ENCODE peak calls at places on chromosome 17, in nine cellular contexts. D is stimulated activated CD4-positive, alpha-beta T cell treated with anti-CD3 and anti-CD28 coated beads, TNF-alpha, amount 100 ng/mL, for 24 hours; G is Calu3; R is tibial nerve; T is colonic mucosa; A is NCI-H345; V is foreskin fibroblast; E is astrocyte of the hippocampus; J is stimulated activated CD8-positive, alpha-beta memory T cell treated with anti-CD3 and anti-CD28 coated beads, Interleukin-4, amount 100 ng/mL, for 24 hours. B is an unnamed sample.

GRCh38 chr17:30212750-30213149 is 22.7 kb downstream of the SLC6A4 start:
- DNase-seq in D (no peak), G (no peak), R (no peak), T (no peak), A (no peak), V (no peak), E (no peak), J (no peak), B (no peak)

GRCh38 chr17:54903375-54903774 is 2.7 kb downstream of the TOM1L1 start:
- DNase-seq in D (no peak), G (peak), R (no peak), T (no peak), A (no peak), V (no peak), E (peak), J (no peak), B (peak)

GRCh38 chr17:43401293-43401692 is 2.5 kb downstream of the ARL4D start:
- DNase-seq in D (no peak), G (peak), R (no peak), T (no peak), A (no peak), V (peak), E (peak), J (no peak), B (no peak)

GRCh38 chr17:81368161-81368560 is 27.1 kb upstream of the BAHCC1 start:
- DNase-seq in D (no peak), G (no peak), R (no peak), T (no peak), A (no peak), V (no peak), E (no peak), J (no peak), B (no peak)

GRCh38 chr17:2064980-2065785 is 10.3 kb downstream of the HIC1 start:
- DNase-seq in D (peak), G (no peak), R (no peak), T (no peak), A (no peak), V (no peak), E (peak), J (peak), B (peak)

GRCh38 chr17:82237083-82237745 is 8.4 kb downstream of the SLC16A3 start:
- DNase-seq in D (no peak), G (no peak), R (no peak), T (no peak), A (no peak), V (no peak), E (no peak), J (no peak), B (peak)

GRCh38 chr17:38322897-38323296 is 20.9 kb downstream of the GPR179 start:
- DNase-seq in D (no peak), G (no peak), R (no peak), T (no peak), A (no peak), V (no peak), E (no peak), J (no peak), B (no peak)

GRCh38 chr17:39667262-39668140 is 752 bp upstream of the PNMT start:
- DNase-seq in D (no peak), G (peak), R (no peak), T (no peak), A (no peak), V (no peak), E (no peak), J (no peak), B (peak)

GRCh38 chr17:55962931-55963378 is 190.3 kb upstream of the ANKFN1 start:
- DNase-seq in D (no peak), G (no peak), R (no peak), T (peak), A (no peak), V (no peak), E (peak), J (no peak), B (no peak)

GRCh38 chr17:56597495-56597990 is 4.0 kb downstream of the NOG start:
- DNase-seq in D (no peak), G (peak), R (no peak), T (no peak), A (no peak), V (no peak), E (peak), J (no peak), B (no peak)

GRCh38 chr17:1455291-1455747 is 713 bp downstream of the CRK start:
- DNase-seq in D (peak), G (peak), R (no peak), T (peak), A (peak), V (peak), E (peak), J (no peak), B (peak)

GRCh38 chr17:44920565-44920940 is 5.3 kb upstream of the GFAP start:
- DNase-seq in D (no peak), G (no peak), R (no peak), T (no peak), A (no peak), V (no peak), E (no peak), J (no peak), B (no peak)

GRCh38 chr17:7856081-7856791 is 1.1 kb downstream of the NAA38 start:
- DNase-seq in D (no peak), G (no peak), R (peak), T (peak), A (no peak), V (peak), E (no peak), J (no peak), B (peak)

GRCh38 chr17:54967621-54968258 is 714 bp downstream of the COX11 start:
- DNase-seq in D (no peak), G (peak), R (no peak), T (peak), A (peak), V (no peak), E (peak), J (no peak), B (no peak)

GRCh38 chr17:48505788-48506187 is 25.0 kb downstream of the HOXB1 start:
- DNase-seq in D (no peak), G (peak), R (no peak), T (no peak), A (peak), V (peak), E (peak), J (no peak), B (no peak)

GRCh38 chr17:81713004-81713555 is 996 bp downstream of the SLC25A10 start:
- DNase-seq in D (no peak), G (peak), R (no peak), T (no peak), A (no peak), V (no peak), E (peak), J (no peak), B (peak)

GRCh38 chr17:78357177-78357586 is 2.7 kb downstream of the SOCS3 start:
- DNase-seq in D (no peak), G (peak), R (no peak), T (peak), A (no peak), V (peak), E (peak), J (no peak), B (peak)

GRCh38 chr17:75267403-75268232 is 3.4 kb downstream of the MIF4GD start:
- DNase-seq in D (no peak), G (peak), R (no peak), T (peak), A (peak), V (no peak), E (no peak), J (no peak), B (no peak)

GRCh38 chr17:83201206-83202001 is 122.0 kb downstream of the METRNL start:
- DNase-seq in D (no peak), G (no peak), R (peak), T (no peak), A (no peak), V (no peak), E (no peak), J (no peak), B (peak)

GRCh38 chr17:73304971-73305786 is 6.6 kb downstream of the CDC42EP4 start:
- DNase-seq in D (no peak), G (peak), R (no peak), T (peak), A (peak), V (peak), E (peak), J (no peak), B (peak)

GRCh38 chr17:61770752-61771533 is 92.4 kb downstream of the BRIP1 start:
- DNase-seq in D (no peak), G (no peak), R (no peak), T (no peak), A (no peak), V (peak), E (peak), J (no peak), B (no peak)

B was measured in psoas muscle.